ENCODE peak calls at places on chromosomes 6 and 20, in five cellular contexts. D is HCT116, O is K562, H is GM12878, U is H1. P is an unnamed sample.

GRCh38 chr20:58439974-58440767 is 51.1 kb downstream of the VAPB start:
- DNase-seq in D (no peak), U (no peak), O (no peak), H (no peak), P (no peak)

GRCh38 chr20:17841751-17842191 is 126.8 kb downstream of the SNX5 start:
- DNase-seq in D (no peak), O (no peak), U (no peak), H (no peak), P (no peak)

GRCh38 chr6:169139179-169139971 is 114.3 kb downstream of the THBS2 start:
- DNase-seq in U (no peak), H (no peak), D (no peak), O (no peak), P (no peak)

GRCh38 chr6:166174031-166174430 is 6.4 kb upstream of the TBXT start:
- DNase-seq in O (no peak), U (no peak), D (no peak), H (peak; percentile 85), P (no peak)

GRCh38 chr6:26394289-26394688 is 7.8 kb upstream of the BTN3A1 start:
- DNase-seq in O (no peak), D (peak; percentile 46), H (no peak), U (no peak), P (no peak)

GRCh38 chr6:24257282-24257681 is 100.6 kb downstream of the DCDC2 start:
- DNase-seq in O (no peak), H (no peak), U (no peak), D (peak; percentile 13), P (no peak)

GRCh38 chr6:144809120-144809519 is 524.0 kb downstream of the UTRN start:
- DNase-seq in O (no peak), H (no peak), D (peak; percentile 93), U (no peak), P (no peak)

GRCh38 chr6:170554888-170555137 is 644 bp downstream of the TBP start:
- DNase-seq in U (no peak), O (no peak), H (no peak), D (no peak), P (no peak)

GRCh38 chr6:128719786-128720185 is 163.2 kb upstream of the LAMA2 start:
- DNase-seq in H (no peak), D (no peak), O (no peak), U (no peak), P (no peak)

GRCh38 chr20:20019123-20019522 is 2.0 kb downstream of the NAA20 start:
- DNase-seq in D (no peak), O (peak; percentile 16), U (no peak), H (no peak), P (no peak)

GRCh38 chr20:14879020-14879697 is 541.7 kb upstream of the FLRT3 start:
- DNase-seq in H (no peak), O (no peak), U (no peak), D (peak; percentile 77), P (no peak)

GRCh38 chr6:153160221-153160620 is 29.1 kb upstream of the RGS17 start:
- DNase-seq in H (no peak), U (no peak), O (no peak), D (no peak), P (no peak)

GRCh38 chr6:32558426-32559057 is 28.5 kb upstream of the HLA-DRB5 start:
- DNase-seq in D (no peak), H (no peak), O (no peak), U (no peak), P (no peak)

GRCh38 chr20:47412073-47412472 is 55.6 kb upstream of the ZMYND8 start:
- DNase-seq in H (peak; percentile 31), O (no peak), D (no peak), U (no peak), P (no peak)

GRCh38 chr6:6881438-6882267 is 226.1 kb upstream of the RREB1 start:
- DNase-seq in H (no peak), D (no peak), O (no peak), U (no peak), P (no peak)

GRCh38 chr6:2630362-2630761 is 120.4 kb downstream of the MYLK4 start:
- DNase-seq in U (no peak), D (peak; percentile 97), O (peak; percentile 20), H (no peak), P (no peak)

GRCh38 chr6:41353333-41353732 is 17.9 kb downstream of the NCR2 start:
- DNase-seq in O (no peak), H (no peak), D (no peak), U (peak; percentile 36), P (no peak)

GRCh38 chr6:117938324-117938995 is 31.4 kb downstream of the SLC35F1 start:
- DNase-seq in U (no peak), D (no peak), H (no peak), O (no peak), P (peak; percentile 38)

GRCh38 chr6:41460742-41461336 is 85.3 kb upstream of the FOXP4 start:
- DNase-seq in D (peak; percentile 22), U (no peak), H (no peak), O (peak; percentile 65), P (no peak)

GRCh38 chr6:25309886-25310285 is 30.7 kb downstream of the CARMIL1 start:
- DNase-seq in O (no peak), U (no peak), D (no peak), H (no peak), P (no peak)

GRCh38 chr6:157461000-157461915 is 80.3 kb downstream of the ZDHHC14 start:
- DNase-seq in U (no peak), H (peak; percentile 92), O (peak; percentile 84), D (no peak), P (peak; percentile 46)

GRCh38 chr6:33744895-33745546 is 1.7 kb downstream of the IP6K3 start:
- DNase-seq in D (no peak), H (no peak), O (no peak), U (peak; percentile 59), P (no peak)

GRCh38 chr20:26209171-26209941 is 512.7 kb upstream of the ZNF337 start:
- DNase-seq in D (no peak), U (peak; percentile 55), H (no peak), O (no peak), P (peak; percentile 37)

GRCh38 chr20:47740225-47741184 is 44.8 kb downstream of the SULF2 start:
- DNase-seq in U (no peak), D (peak; percentile 31), O (peak; percentile 65), H (no peak), P (peak; percentile 45)

GRCh38 chr20:33018169-33018931 is 10.8 kb downstream of the BPIFB2 start:
- DNase-seq in H (no peak), O (no peak), U (no peak), D (no peak), P (no peak)

GRCh38 chr6:11848852-11849731 is 70.5 kb upstream of the ADTRP start:
- DNase-seq in D (no peak), H (no peak), O (no peak), U (no peak), P (no peak)

DNA sequence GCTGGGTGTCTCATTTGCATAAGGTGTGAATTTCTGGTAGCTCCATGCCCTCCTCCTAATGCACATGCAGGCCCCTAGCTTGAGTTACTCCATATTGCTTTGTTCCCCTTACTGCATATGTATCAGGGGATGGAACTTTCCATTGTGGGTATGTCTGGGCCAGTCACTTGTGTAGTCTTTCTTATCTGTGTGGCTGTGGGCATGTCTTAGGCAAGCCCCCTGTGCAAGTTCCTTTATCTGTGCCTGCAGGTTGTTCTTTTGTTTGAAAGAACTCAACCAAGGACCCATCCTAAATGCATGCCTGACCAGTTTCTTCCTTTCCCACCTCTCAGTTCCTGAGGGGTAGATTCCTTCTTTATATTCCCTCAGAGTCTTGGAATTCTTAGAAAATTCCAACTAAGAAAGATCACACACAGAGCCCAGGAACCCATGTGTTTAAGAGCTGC is 23.6 kb downstream of the MBOAT1 start:
- DNase-seq in U (no peak), H (no peak), O (no peak), D (no peak), P (no peak)
- TF ChIP-seq ATF3 in U (no peak), H (no peak), O (no peak), D (no peak), P (no peak)

GRCh38 chr6:139008117-139008516 is 20.1 kb upstream of the REPS1 start:
- DNase-seq in U (no peak), H (no peak), D (no peak), O (no peak), P (no peak)
- TF ChIP-seq ATF3 in U (no peak), H (no peak), D (no peak), O (no peak), P (no peak)

DNA sequence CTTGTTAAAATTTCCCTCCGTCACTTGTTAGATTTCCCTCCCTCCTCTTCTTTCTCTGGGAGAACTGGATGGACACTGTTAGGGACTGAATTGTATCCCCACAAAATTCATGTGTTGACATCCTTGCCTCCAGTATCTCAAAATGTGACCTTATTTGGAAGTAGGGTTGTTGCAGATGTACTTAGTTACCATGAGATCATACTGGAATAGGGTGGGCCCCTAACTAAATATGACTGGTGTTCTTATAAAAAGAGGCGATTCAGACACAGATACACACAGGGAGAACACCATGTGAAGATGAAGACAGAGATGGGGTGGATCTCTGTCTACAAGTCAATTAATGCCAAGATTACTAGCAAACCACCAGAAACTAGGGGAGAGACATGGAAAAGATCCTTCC is 139.5 kb downstream of the ALDH8A1 start:
- DNase-seq in H (no peak), D (no peak), O (no peak), U (no peak), P (no peak)
- TF ChIP-seq ATF3 in H (no peak), D (no peak), O (no peak), U (no peak), P (no peak)

GRCh38 chr6:112595841-112596240 is 248.7 kb downstream of the RFPL4B start:
- DNase-seq in U (no peak), O (no peak), H (no peak), D (no peak), P (no peak)
- TF ChIP-seq ATF3 in U (no peak), O (no peak), H (no peak), D (no peak), P (no peak)

GRCh38 chr6:13710552-13711383 is 867 bp downstream of the RANBP9 start:
- DNase-seq in D (no peak), O (peak; percentile 69), U (peak; percentile 72), H (no peak), P (peak; percentile 47)

GRCh38 chr6:13709698-13710551 is 1.7 kb downstream of the RANBP9 start:
- DNase-seq in H (no peak), U (no peak), O (peak; percentile 59), D (no peak), P (no peak)

GRCh38 chr6:13711384-13711725 is 280 bp downstream of the RANBP9 start:
- DNase-seq in U (no peak), O (no peak), H (no peak), D (no peak), P (no peak)

GRCh38 chr6:13711726-13712484 is at the start of gene RANBP9:
- DNase-seq in D (peak; percentile 75), O (peak; percentile 92), U (peak; percentile 87), H (peak; percentile 43), P (peak; percentile 85)

DNA sequence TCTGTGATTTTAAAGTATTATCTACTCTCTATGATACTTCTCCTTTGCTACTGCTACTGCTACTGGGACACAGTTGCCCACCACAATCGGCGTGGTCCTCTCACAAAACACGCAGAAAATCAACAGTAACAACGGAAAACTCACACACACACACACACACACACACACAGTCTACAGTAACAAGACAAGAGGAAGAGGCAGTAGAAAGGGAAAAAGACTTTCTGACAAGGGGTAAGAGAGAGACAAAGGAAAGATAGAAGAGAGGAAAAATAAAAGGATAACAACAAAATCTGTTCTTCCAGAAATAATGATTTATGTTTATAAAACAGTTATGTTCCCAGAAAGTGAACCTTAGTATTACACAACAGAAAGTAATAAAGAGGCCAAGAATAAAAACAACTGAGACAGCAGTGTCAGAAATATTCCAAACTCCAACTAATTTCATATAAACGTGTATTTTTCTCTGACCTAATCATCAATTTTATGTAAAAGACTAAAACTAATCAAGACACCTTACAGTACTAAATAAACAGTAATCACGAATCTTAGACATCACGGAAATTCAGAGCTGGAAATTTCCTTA is 2.9 kb downstream of the RANBP9 start:
- DNase-seq in H (no peak), O (no peak), D (no peak), U (no peak), P (no peak)
- TF ChIP-seq ATF3 in H (no peak), O (no peak), D (no peak), U (no peak), P (no peak)

GRCh38 chr6:35948725-35949124 is 27.8 kb upstream of the SRPK1 start:
- DNase-seq in D (peak; percentile 40), O (no peak), U (no peak), H (no peak), P (peak; percentile 49)
- TF ChIP-seq ATF3 in D (no peak), O (no peak), U (no peak), H (no peak), P (no peak)